ENCODE peak calls at places on chromosomes 7 and 10, in nine cellular contexts. K, X, H, W, N, I, J, O and S are unnamed samples.

GRCh38 chr7:106626376-106627293 is 34.3 kb downstream of the CCDC71L start:
- DNase-seq in J (no peak), I (no peak), O (no peak), W (no peak), N (no peak), H (no peak), X (no peak), K (no peak), S (no peak)

GRCh38 chr7:150383710-150384397 is 4.7 kb downstream of the ZNF775 start:
- DNase-seq in W (no peak), X (peak; percentile 81), H (no peak), I (peak; percentile 9), K (no peak), J (peak; percentile 99), O (no peak), N (no peak), S (no peak)

GRCh38 chr7:13414181-13414580 is 575.3 kb downstream of the ETV1 start:
- DNase-seq in X (no peak), J (no peak), H (no peak), N (no peak), O (no peak), K (no peak), I (no peak), W (no peak), S (no peak)

GRCh38 chr7:98286701-98287485 is 5.4 kb downstream of the BRI3 start:
- DNase-seq in K (no peak), I (no peak), X (no peak), N (no peak), J (no peak), W (no peak), H (no peak), O (no peak), S (no peak)

GRCh38 chr10:63352976-63353375 is 112.8 kb downstream of the JMJD1C start:
- DNase-seq in O (no peak), K (no peak), N (no peak), H (no peak), I (no peak), W (no peak), X (no peak), J (no peak), S (no peak)

GRCh38 chr7:47596502-47597202 is 14.7 kb upstream of the TNS3 start:
- DNase-seq in J (no peak), K (no peak), I (no peak), H (no peak), O (no peak), X (no peak), W (no peak), N (no peak), S (peak; percentile 65)

GRCh38 chr10:101893510-101894120 is 50.0 kb upstream of the KCNIP2 start:
- DNase-seq in N (no peak), O (no peak), H (no peak), K (no peak), I (no peak), J (no peak), W (no peak), X (no peak), S (no peak)

GRCh38 chr7:140668641-140669040 is 4.1 kb upstream of the ADCK2 start:
- DNase-seq in J (no peak), K (no peak), N (no peak), I (no peak), W (no peak), X (no peak), O (no peak), H (no peak), S (no peak)

GRCh38 chr7:151264615-151265014 is 16.1 kb upstream of the SMARCD3 start:
- DNase-seq in J (no peak), X (no peak), O (no peak), W (no peak), K (no peak), N (no peak), H (no peak), I (no peak), S (no peak)

GRCh38 chr7:41599760-41600159 is 103.1 kb downstream of the INHBA start:
- DNase-seq in W (no peak), N (no peak), H (peak; percentile 23), K (no peak), I (no peak), J (peak; percentile 38), O (no peak), X (peak; percentile 47), S (no peak)

GRCh38 chr10:95183132-95183450 is 10.9 kb upstream of the ACSM6 start:
- DNase-seq in K (no peak), O (no peak), W (no peak), N (peak; percentile 5), X (no peak), I (no peak), H (peak; percentile 45), J (no peak), S (no peak)

GRCh38 chr7:84113286-84113685 is 81.3 kb downstream of the SEMA3A start:
- DNase-seq in H (no peak), X (no peak), I (no peak), K (no peak), O (no peak), N (peak; percentile 11), W (no peak), J (no peak), S (no peak)

GRCh38 chr10:8065651-8066050 is 11.2 kb downstream of the GATA3 start:
- DNase-seq in N (no peak), W (no peak), X (no peak), I (no peak), K (no peak), O (no peak), H (no peak), J (no peak), S (peak; percentile 75)

GRCh38 chr10:49552277-49552676 is 13.4 kb upstream of the ERCC6 start:
- DNase-seq in K (no peak), O (no peak), W (peak; percentile 82), J (peak; percentile 73), N (peak; percentile 88), H (no peak), I (no peak), X (no peak), S (peak; percentile 33)